ENCODE peak calls at places on chromosomes 1 and 21, in nine cellular contexts. L is AG08395; A is aorta; C is Calu3; P is EL; B is NCI-H1417; J is naive B cell; Y is stimulated activated CD4-positive, alpha-beta T cell treated with anti-CD3 and anti-CD28 coated beads, TNF-alpha, amount 100 ng/mL, for 1 hour; F is activated T-helper 9 cell treated with anti-CD3 and anti-CD28 coated beads, Interleukin-2, amount 50 U/mL, for 16 hours. M is an unnamed sample.

GRCh38 chr21:41369105-41369914 is 7.5 kb downstream of the MX2 start:
- DNase-seq in L (no peak), A (no peak), C (no peak), P (no peak), B (no peak), J (peak; percentile 54), Y (no peak), F (peak; percentile 15), M (no peak)

GRCh38 chr1:2242814-2243725 is 15.0 kb downstream of the SKI start:
- DNase-seq in L (peak; percentile 50), A (no peak), C (no peak), P (no peak), B (peak; percentile 86), J (no peak), Y (no peak), F (no peak), M (peak; percentile 60)

GRCh38 chr1:121413817-121414216 is 229.0 kb downstream of the SRGAP2C start:
- DNase-seq in L (no peak), A (no peak), C (no peak), P (no peak), B (no peak), J (no peak), Y (no peak), F (no peak), M (no peak)

GRCh38 chr1:178560871-178561376 is 48.0 kb downstream of the TEX35 start:
- DNase-seq in L (no peak), A (no peak), C (no peak), P (no peak), B (no peak), J (no peak), Y (no peak), F (no peak), M (no peak)

GRCh38 chr1:192485692-192486436 is 89.7 kb upstream of the RGS1 start:
- DNase-seq in L (peak; percentile 78), A (peak; percentile 77), C (peak; percentile 71), P (peak; percentile 94), B (no peak), J (no peak), Y (no peak), F (no peak), M (peak; percentile 98)

GRCh38 chr1:202084791-202085681 is 37.7 kb upstream of the GPR37L1 start:
- DNase-seq in L (no peak), A (no peak), C (peak; percentile 97), P (no peak), B (peak; percentile 83), J (no peak), Y (no peak), F (no peak), M (no peak)

GRCh38 chr1:67158401-67158800 is 7.9 kb upstream of the IL23R start:
- DNase-seq in L (no peak), A (no peak), C (no peak), P (no peak), B (no peak), J (no peak), Y (no peak), F (no peak), M (no peak)

GRCh38 chr1:211738709-211739301 is 63.4 kb upstream of the NEK2 start:
- DNase-seq in L (no peak), A (no peak), C (no peak), P (peak; percentile 9), B (peak; percentile 9), J (no peak), Y (no peak), F (no peak), M (no peak)

GRCh38 chr1:75100481-75101092 is 33.6 kb upstream of the LHX8 start:
- DNase-seq in L (no peak), A (no peak), C (no peak), P (no peak), B (no peak), J (no peak), Y (no peak), F (no peak), M (no peak)

GRCh38 chr1:46303872-46304326 is 401 bp downstream of the UQCRH start:
- DNase-seq in L (no peak), A (no peak), C (no peak), P (no peak), B (no peak), J (no peak), Y (no peak), F (no peak), M (no peak)

GRCh38 chr1:30286984-30287839 is 436.2 kb downstream of the MATN1 start:
- DNase-seq in L (no peak), A (no peak), C (no peak), P (no peak), B (no peak), J (no peak), Y (no peak), F (no peak), M (no peak)

M was measured in foreskin fibroblast.